ENCODE peak calls at places on chromosomes 3 and 15, in six cellular contexts. One of them, this sample, is unnamed.

GRCh38 chr15:31261266-31262142 is 65.1 kb upstream of the KLF13 start:
- DNase-seq in fibroblast of the aortic adventitia: no peak
- DNase-seq in NCI-H345: peak; percentile 65
- DNase-seq in T-helper 2 cell: no peak
- DNase-seq in NCI-H1694 treated with DMSO at 0.1 percent for 48 hours: no peak
- DNase-seq in mucosa of gallbladder: no peak
- DNase-seq in this sample: peak; percentile 74

GRCh38 chr15:79185199-79185598 is 94.6 kb upstream of the RASGRF1 start:
- DNase-seq in mucosa of gallbladder: no peak
- DNase-seq in fibroblast of the aortic adventitia: no peak
- DNase-seq in T-helper 2 cell: no peak
- DNase-seq in NCI-H1694 treated with DMSO at 0.1 percent for 48 hours: no peak
- DNase-seq in NCI-H345: no peak
- DNase-seq in this sample: peak; percentile 4

GRCh38 chr15:85030301-85031049 is 48.8 kb downstream of the PDE8A start:
- DNase-seq in mucosa of gallbladder: no peak
- DNase-seq in fibroblast of the aortic adventitia: peak; percentile 26
- DNase-seq in NCI-H345: no peak
- DNase-seq in NCI-H1694 treated with DMSO at 0.1 percent for 48 hours: no peak
- DNase-seq in T-helper 2 cell: peak; percentile 56
- DNase-seq in this sample: no peak

GRCh38 chr3:25885544-25885943 is 95.7 kb downstream of the OXSM start:
- DNase-seq in mucosa of gallbladder: no peak
- DNase-seq in NCI-H345: no peak
- DNase-seq in fibroblast of the aortic adventitia: no peak
- DNase-seq in NCI-H1694 treated with DMSO at 0.1 percent for 48 hours: no peak
- DNase-seq in T-helper 2 cell: no peak
- DNase-seq in this sample: no peak

GRCh38 chr15:90681480-90681879 is 35.7 kb upstream of the BLM start:
- DNase-seq in T-helper 2 cell: no peak
- DNase-seq in mucosa of gallbladder: no peak
- DNase-seq in NCI-H1694 treated with DMSO at 0.1 percent for 48 hours: no peak
- DNase-seq in NCI-H345: no peak
- DNase-seq in fibroblast of the aortic adventitia: peak; percentile 93
- DNase-seq in this sample: no peak

GRCh38 chr3:124846189-124846588 is 41.0 kb downstream of the ITGB5 start:
- DNase-seq in T-helper 2 cell: no peak
- DNase-seq in NCI-H1694 treated with DMSO at 0.1 percent for 48 hours: no peak
- DNase-seq in NCI-H345: no peak
- DNase-seq in fibroblast of the aortic adventitia: peak; percentile 93
- DNase-seq in mucosa of gallbladder: no peak
- DNase-seq in this sample: no peak

GRCh38 chr15:84938726-84939125 is 42.9 kb upstream of the PDE8A start:
- DNase-seq in NCI-H1694 treated with DMSO at 0.1 percent for 48 hours: no peak
- DNase-seq in mucosa of gallbladder: no peak
- DNase-seq in T-helper 2 cell: no peak
- DNase-seq in fibroblast of the aortic adventitia: no peak
- DNase-seq in NCI-H345: no peak
- DNase-seq in this sample: no peak

GRCh38 chr15:95174880-95175279 is 943.5 kb downstream of the MCTP2 start:
- DNase-seq in fibroblast of the aortic adventitia: no peak
- DNase-seq in mucosa of gallbladder: no peak
- DNase-seq in T-helper 2 cell: no peak
- DNase-seq in NCI-H345: no peak
- DNase-seq in NCI-H1694 treated with DMSO at 0.1 percent for 48 hours: no peak
- DNase-seq in this sample: no peak

GRCh38 chr3:50068134-50068533 is 20.6 kb upstream of the RBM5 start:
- DNase-seq in fibroblast of the aortic adventitia: peak; percentile 21
- DNase-seq in NCI-H345: no peak
- DNase-seq in T-helper 2 cell: no peak
- DNase-seq in mucosa of gallbladder: no peak
- DNase-seq in NCI-H1694 treated with DMSO at 0.1 percent for 48 hours: no peak
- DNase-seq in this sample: no peak

This sample was measured in NCI-H69.